ENCODE peak calls at places on chromosome 21, in five cellular contexts. L, H, R, D and Z are unnamed samples.

GRCh38 chr21:31254131-31254530 is 89.9 kb downstream of the TIAM1 start:
- DNase-seq in H (no peak), D (no peak), R (no peak), L (no peak), Z (no peak)

GRCh38 chr21:38165466-38166213 is 91.2 kb upstream of the KCNJ15 start:
- DNase-seq in D (no peak), L (no peak), H (no peak), R (no peak), Z (no peak)

GRCh38 chr21:21921410-21922232 is 923.4 kb downstream of the NCAM2 start:
- DNase-seq in R (no peak), H (no peak), D (no peak), L (peak), Z (peak)

GRCh38 chr21:44255519-44255981 is 6.1 kb downstream of the DNMT3L start:
- DNase-seq in L (peak), D (peak), H (no peak), R (no peak), Z (no peak)

GRCh38 chr21:28903448-28903847 is 89.2 kb downstream of the LTN1 start:
- DNase-seq in H (no peak), R (no peak), D (no peak), L (no peak), Z (no peak)

GRCh38 chr21:32728455-32729237 is 833 bp upstream of the SYNJ1 start:
- DNase-seq in L (no peak), R (no peak), D (no peak), H (no peak), Z (peak)

GRCh38 chr21:46111193-46111571 is 13.3 kb downstream of the COL6A2 start:
- DNase-seq in H (no peak), L (no peak), D (no peak), R (no peak), Z (no peak)

GRCh38 chr21:35095859-35096291 is 46.8 kb upstream of the RUNX1 start:
- DNase-seq in L (no peak), H (no peak), R (peak), D (no peak), Z (no peak)

GRCh38 chr21:45357436-45358260 is 47.3 kb upstream of the COL18A1 start:
- DNase-seq in D (no peak), H (no peak), R (no peak), L (no peak), Z (no peak)

GRCh38 chr21:45243603-45244002 is 44.1 kb downstream of the POFUT2 start:
- DNase-seq in R (no peak), D (no peak), H (no peak), L (no peak), Z (no peak)

GRCh38 chr21:17688912-17689874 is 76.5 kb upstream of the BTG3 start:
- DNase-seq in R (peak), H (no peak), D (peak), L (peak), Z (peak)